ENCODE peak calls at places on chromosome 20, in six cellular contexts. L, A, B, U, F and X are unnamed samples.

GRCh38 chr20:21053002-21053762 is 53.0 kb downstream of the LINC00237 start:
- DNase-seq in L (no peak), A (peak), B (no peak), U (no peak), F (no peak), X (peak)

GRCh38 chr20:16710781-16711180 is 19.0 kb upstream of the SNRPB2 start:
- DNase-seq in L (no peak), A (no peak), B (no peak), U (no peak), F (no peak), X (no peak)

GRCh38 chr20:58759947-58760346 is 67.3 kb downstream of the NPEPL1 start:
- DNase-seq in L (no peak), A (no peak), B (no peak), U (no peak), F (no peak), X (no peak)

GRCh38 chr20:54132612-54133433 is 41.0 kb downstream of the CYP24A1 start:
- DNase-seq in L (peak), A (no peak), B (no peak), U (no peak), F (no peak), X (peak)

GRCh38 chr20:38338849-38339520 is 7.3 kb upstream of the LBP start:
- DNase-seq in L (peak), A (no peak), B (no peak), U (no peak), F (peak), X (no peak)

GRCh38 chr20:32448306-32449056 is 90.3 kb downstream of the ASXL1 start:
- DNase-seq in L (no peak), A (no peak), B (no peak), U (peak), F (no peak), X (no peak)

GRCh38 chr20:63702751-63703470 is 4.9 kb downstream of the ARFRP1 start:
- DNase-seq in L (no peak), A (no peak), B (no peak), U (peak), F (no peak), X (no peak)

GRCh38 chr20:62824476-62825287 is 7.8 kb downstream of the COL9A3 start:
- DNase-seq in L (peak), A (no peak), B (no peak), U (no peak), F (no peak), X (no peak)

GRCh38 chr20:38854654-38855066 is 49.2 kb downstream of the PPP1R16B start:
- DNase-seq in L (no peak), A (no peak), B (no peak), U (no peak), F (no peak), X (no peak)